ENCODE peak calls at places on chromosome 16, in four cellular contexts. S, Z, H and N are unnamed samples.

GRCh38 chr16:63018581-63019223 is 982.5 kb upstream of the CDH8 start:
- DNase-seq in S (no peak), Z (no peak), H (no peak), N (no peak)

GRCh38 chr16:88706965-88707871 is 915 bp downstream of the CTU2 start:
- DNase-seq in S (peak), Z (no peak), H (no peak), N (no peak)

GRCh38 chr16:67950335-67950843 is 6.5 kb upstream of the LCAT start:
- DNase-seq in S (no peak), Z (no peak), H (no peak), N (no peak)

GRCh38 chr16:11006666-11007065 is 62.3 kb downstream of the CLEC16A start:
- DNase-seq in S (peak), Z (no peak), H (no peak), N (no peak)

GRCh38 chr16:75570351-75571104 is 4.3 kb downstream of the GABARAPL2 start:
- DNase-seq in S (no peak), Z (no peak), H (no peak), N (no peak)

GRCh38 chr16:79484237-79484636 is 116.3 kb downstream of the MAF start:
- DNase-seq in S (no peak), Z (no peak), H (no peak), N (no peak)

GRCh38 chr16:87725596-87726235 is 40.1 kb downstream of the KLHDC4 start:
- DNase-seq in S (peak), Z (no peak), H (no peak), N (no peak)

GRCh38 chr16:4517812-4518211 is 20.8 kb downstream of the CDIP1 start:
- DNase-seq in S (peak), Z (peak), H (no peak), N (peak)

GRCh38 chr16:680967-681745 is 946 bp downstream of the STUB1 start:
- DNase-seq in S (peak), Z (no peak), H (peak), N (no peak)

GRCh38 chr16:15792563-15792971 is 64.3 kb downstream of the MYH11 start:
- DNase-seq in S (no peak), Z (no peak), H (no peak), N (no peak)

GRCh38 chr16:89326721-89327120 is 109.2 kb downstream of the ZNF778 start:
- DNase-seq in S (no peak), Z (peak), H (no peak), N (no peak)

GRCh38 chr16:3482659-3483241 is 12.5 kb downstream of the C16orf90 start:
- DNase-seq in S (no peak), Z (no peak), H (no peak), N (no peak)

GRCh38 chr16:89170346-89171215 is 967 bp upstream of the CDH15 start:
- DNase-seq in S (peak), Z (peak), H (no peak), N (no peak)

GRCh38 chr16:31094088-31094423 is 541 bp downstream of the VKORC1 start:
- DNase-seq in S (peak), Z (peak), H (peak), N (no peak)

GRCh38 chr16:88499314-88499713 is 46.2 kb downstream of the ZFPM1 start:
- DNase-seq in S (no peak), Z (no peak), H (no peak), N (no peak)

GRCh38 chr16:56341656-56342397 is 83.5 kb downstream of the AMFR start:
- DNase-seq in S (no peak), Z (no peak), H (no peak), N (no peak)

GRCh38 chr16:85256190-85256739 is 144.0 kb upstream of the CIBAR2 start:
- DNase-seq in S (no peak), Z (no peak), H (no peak), N (no peak)

GRCh38 chr16:75004460-75004859 is 5.6 kb downstream of the ZNRF1 start:
- DNase-seq in S (no peak), Z (no peak), H (no peak), N (no peak)

GRCh38 chr16:25006504-25007055 is 8.6 kb downstream of the ARHGAP17 start:
- DNase-seq in S (peak), Z (no peak), H (no peak), N (no peak)

GRCh38 chr16:80056334-80056733 is 455.8 kb upstream of the MAF start:
- DNase-seq in S (no peak), Z (no peak), H (no peak), N (no peak)

GRCh38 chr16:2954228-2954627 is 9.8 kb upstream of the KREMEN2 start:
- DNase-seq in S (no peak), Z (no peak), H (no peak), N (no peak)

GRCh38 chr16:85639529-85640253 is 26.6 kb downstream of the GSE1 start:
- DNase-seq in S (no peak), Z (no peak), H (no peak), N (no peak)

GRCh38 chr16:5412721-5413120 is 315.1 kb upstream of the EEF2KMT start:
- DNase-seq in S (no peak), Z (peak), H (no peak), N (peak)

GRCh38 chr16:85072947-85073346 is 39.3 kb downstream of the CIBAR2 start:
- DNase-seq in S (no peak), Z (no peak), H (peak), N (no peak)

GRCh38 chr16:11955713-11956123 is 9.3 kb upstream of the TNFRSF17 start:
- DNase-seq in S (peak), Z (no peak), H (peak), N (no peak)

GRCh38 chr16:23232806-23233205 is 50.3 kb downstream of the SCNN1G start:
- DNase-seq in S (no peak), Z (no peak), H (no peak), N (no peak)

GRCh38 chr16:12576878-12577277 is 226.8 kb downstream of the CPPED1 start:
- DNase-seq in S (no peak), Z (no peak), H (no peak), N (no peak)

GRCh38 chr16:74999683-75000480 is 1.1 kb downstream of the ZNRF1 start:
- DNase-seq in S (peak), Z (peak), H (peak), N (peak)

GRCh38 chr16:4032768-4033167 is 83.5 kb downstream of the ADCY9 start:
- DNase-seq in S (no peak), Z (no peak), H (no peak), N (no peak)

GRCh38 chr16:15581127-15581815 is 61.7 kb downstream of the MARF1 start:
- DNase-seq in S (no peak), Z (no peak), H (no peak), N (no peak)

GRCh38 chr16:17258848-17259713 is 211.7 kb downstream of the XYLT1 start:
- DNase-seq in S (no peak), Z (peak), H (no peak), N (no peak)

GRCh38 chr16:53045554-53046250 is 7.0 kb downstream of the CHD9NB start:
- DNase-seq in S (no peak), Z (no peak), H (no peak), N (no peak)

GRCh38 chr16:48608871-48609452 is 1.0 kb downstream of the N4BP1 start:
- DNase-seq in S (no peak), Z (no peak), H (no peak), N (no peak)

GRCh38 chr16:71311553-71312158 is 22.5 kb upstream of the CMTR2 start:
- DNase-seq in S (peak), Z (peak), H (no peak), N (peak)

GRCh38 chr16:89491238-89491869 is 993 bp upstream of the ANKRD11 start:
- DNase-seq in S (peak), Z (no peak), H (no peak), N (no peak)

GRCh38 chr16:49639739-49640388 is 216.0 kb downstream of the ZNF423 start:
- DNase-seq in S (no peak), Z (peak), H (no peak), N (peak)

GRCh38 chr16:87618216-87618615 is 15.9 kb downstream of the JPH3 start:
- DNase-seq in S (no peak), Z (no peak), H (no peak), N (no peak)

GRCh38 chr16:82995286-82995926 is 368.6 kb downstream of the CDH13 start:
- DNase-seq in S (peak), Z (no peak), H (no peak), N (no peak)

GRCh38 chr16:3023415-3023668 is 400 bp downstream of the HCFC1R1 start:
- DNase-seq in S (peak), Z (no peak), H (no peak), N (no peak)